ENCODE peak calls at places on chromosomes 12 and 14, in five cellular contexts. Y, N, S, L and K are unnamed samples.

GRCh38 chr14:38074091-38074490 is 133.6 kb upstream of the SSTR1 start:
- DNase-seq in Y (no peak), N (no peak), S (no peak), L (peak; percentile 19), K (no peak)

GRCh38 chr14:99522457-99522891 is 41.3 kb downstream of the CCNK start:
- DNase-seq in Y (no peak), N (peak; percentile 46), S (no peak), L (no peak), K (no peak)

GRCh38 chr12:109728921-109729836 is 15.6 kb downstream of the FAM222A start:
- DNase-seq in Y (peak; percentile 35), N (no peak), S (no peak), L (peak; percentile 7), K (no peak)

GRCh38 chr14:87873741-87874140 is 119.2 kb downstream of the GALC start:
- DNase-seq in Y (no peak), N (no peak), S (no peak), L (no peak), K (no peak)

GRCh38 chr14:64801800-64802199 is 77.9 kb downstream of the SPTB start:
- DNase-seq in Y (no peak), N (no peak), S (no peak), L (no peak), K (no peak)

GRCh38 chr12:95637010-95637409 is 85.7 kb upstream of the USP44 start:
- DNase-seq in Y (no peak), N (no peak), S (no peak), L (no peak), K (no peak)

GRCh38 chr12:14066021-14066420 is 84.6 kb upstream of the GRIN2B start:
- DNase-seq in Y (no peak), N (no peak), S (no peak), L (no peak), K (no peak)

GRCh38 chr14:103488960-103489359 is 33.7 kb downstream of the CKB start:
- DNase-seq in Y (no peak), N (peak; percentile 16), S (peak; percentile 26), L (no peak), K (no peak)

GRCh38 chr14:72970058-72970630 is 43.9 kb downstream of the DCAF4 start:
- DNase-seq in Y (no peak), N (no peak), S (no peak), L (no peak), K (no peak)

GRCh38 chr14:72961579-72962335 is 35.5 kb downstream of the DCAF4 start:
- DNase-seq in Y (no peak), N (no peak), S (no peak), L (no peak), K (no peak)

GRCh38 chr14:72962829-72963312 is 36.6 kb downstream of the DCAF4 start:
- DNase-seq in Y (no peak), N (peak; percentile 75), S (peak; percentile 19), L (no peak), K (no peak)

GRCh38 chr14:72966038-72966437 is 39.8 kb downstream of the DCAF4 start:
- DNase-seq in Y (no peak), N (no peak), S (no peak), L (no peak), K (no peak)

GRCh38 chr14:72965249-72965648 is 39.0 kb downstream of the DCAF4 start:
- DNase-seq in Y (no peak), N (peak; percentile 6), S (no peak), L (no peak), K (no peak)
- TF ChIP-seq CTCF in Y (no peak), N (no peak), S (no peak), L (no peak), K (no peak)

GRCh38 chr12:10669533-10669932 is 4.3 kb downstream of the STYK1 start:
- DNase-seq in Y (no peak), N (no peak), S (no peak), L (no peak), K (no peak)

GRCh38 chr12:10668526-10668925 is 5.3 kb downstream of the STYK1 start:
- DNase-seq in Y (no peak), N (no peak), S (no peak), L (no peak), K (no peak)

GRCh38 chr12:10667581-10667980 is 6.3 kb downstream of the STYK1 start:
- DNase-seq in Y (no peak), N (no peak), S (no peak), L (no peak), K (no peak)

GRCh38 chr12:10673660-10674384 is at the start of gene STYK1:
- DNase-seq in Y (peak; percentile 74), N (no peak), S (no peak), L (peak; percentile 76), K (no peak)

GRCh38 chr12:10672231-10672868 is 1.5 kb downstream of the STYK1 start:
- DNase-seq in Y (no peak), N (no peak), S (no peak), L (peak; percentile 67), K (no peak)
- H3K4me3 ChIP-seq in Y (no peak overlapping the region), N (no peak overlapping the region), S (no peak overlapping the region), L (peak overlapping the region; percentile 24), K (no peak overlapping the region)

GRCh38 chr14:105415481-105416428 is 3.9 kb upstream of the MTA1 start:
- DNase-seq in Y (no peak), N (no peak), S (no peak), L (no peak), K (no peak)

GRCh38 chr14:105416671-105417070 is 3.0 kb upstream of the MTA1 start:
- DNase-seq in Y (no peak), N (no peak), S (no peak), L (no peak), K (no peak)

GRCh38 chr14:105413542-105413886 is 6.1 kb upstream of the MTA1 start:
- DNase-seq in Y (no peak), N (no peak), S (no peak), L (no peak), K (no peak)

GRCh38 chr14:105412768-105413541 is 6.7 kb upstream of the MTA1 start:
- DNase-seq in Y (no peak), N (no peak), S (no peak), L (no peak), K (no peak)

GRCh38 chr14:105414456-105415371 is 4.9 kb upstream of the MTA1 start:
- DNase-seq in Y (peak; percentile 84), N (peak; percentile 11), S (no peak), L (peak; percentile 54), K (no peak)
- TF ChIP-seq CTCF in Y (peak; percentile 75), N (peak; percentile 39), S (peak; percentile 66), L (peak; percentile 92), K (peak; percentile 65)

GRCh38 chr12:59595097-59595496 is 732 bp upstream of the SLC16A7 start:
- DNase-seq in Y (no peak), N (no peak), S (no peak), L (no peak), K (no peak)
- H3K4me3 ChIP-seq in Y (peak overlapping the region; percentile 72), N (peak overlapping the region; percentile 60), S (peak overlapping the region; percentile 77), L (peak overlapping the region; percentile 95), K (peak overlapping the region; percentile 93)

DNA sequence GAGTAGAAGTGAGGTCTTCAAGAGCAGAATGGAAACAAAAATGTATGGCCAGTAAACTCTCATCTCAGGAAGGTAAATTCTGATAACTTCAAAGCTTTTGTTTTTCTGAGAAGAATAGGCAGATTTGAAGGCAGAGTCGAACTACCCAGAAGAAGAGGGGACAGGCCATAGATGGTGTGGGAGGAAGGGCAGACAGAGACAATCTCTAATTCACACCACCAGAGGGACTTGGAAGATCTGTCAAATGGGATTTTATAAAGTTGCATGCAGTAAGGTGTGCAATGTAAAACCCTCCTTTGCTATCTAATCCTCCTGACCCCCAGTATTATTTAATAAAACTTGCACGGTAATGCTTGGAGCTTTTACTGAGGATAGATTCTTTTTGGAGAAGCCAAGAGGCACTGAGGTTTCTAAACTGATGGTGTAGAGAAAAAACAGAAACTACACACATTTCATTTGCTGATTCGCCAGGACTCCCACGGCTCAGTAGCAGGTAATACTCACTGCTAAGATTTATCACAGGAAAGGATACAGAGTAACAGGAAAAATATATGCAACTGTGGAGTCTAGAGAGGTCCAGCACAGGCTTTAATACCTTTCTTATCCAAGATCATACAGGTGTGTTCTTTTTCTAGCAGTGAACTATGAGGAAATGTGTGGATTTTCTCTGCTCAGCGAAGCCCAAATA is 18.3 kb downstream of the SLC38A2 start:
- DNase-seq in Y (no peak), N (no peak), S (no peak), L (no peak), K (no peak)
- TF ChIP-seq CTCF in Y (no peak), N (no peak), S (no peak), L (no peak), K (peak; percentile 28)